ENCODE peak calls at places on chromosome 16, in ten cellular contexts. One of them, this sample, is unnamed.

GRCh38 chr16:3825103-3825502 is 55.4 kb downstream of the CREBBP start:
- DNase-seq in activated naive CD4-positive, alpha-beta T cell: no peak
- DNase-seq in activated CD8-positive, alpha-beta memory T cell treated with anti-CD3 and anti-CD28 coated beads for 48 hours: no peak
- DNase-seq in stomach: no peak
- DNase-seq in HCEC 1CT: peak
- DNase-seq in ELR: peak
- DNase-seq in occipital lobe: no peak
- DNase-seq in CD8-positive, alpha-beta T cell: no peak
- DNase-seq in neuronal stem cell: no peak
- DNase-seq in H1: no peak
- DNase-seq in this sample: no peak

GRCh38 chr16:10749680-10750035 is 6.0 kb downstream of the NUBP1 start:
- DNase-seq in activated naive CD4-positive, alpha-beta T cell: no peak
- DNase-seq in activated CD8-positive, alpha-beta memory T cell treated with anti-CD3 and anti-CD28 coated beads for 48 hours: no peak
- DNase-seq in stomach: no peak
- DNase-seq in HCEC 1CT: peak
- DNase-seq in ELR: peak
- DNase-seq in occipital lobe: no peak
- DNase-seq in CD8-positive, alpha-beta T cell: no peak
- DNase-seq in neuronal stem cell: no peak
- DNase-seq in H1: no peak
- DNase-seq in this sample: no peak

GRCh38 chr16:56451753-56452689 is 667 bp downstream of the OGFOD1 start:
- DNase-seq in activated naive CD4-positive, alpha-beta T cell: no peak
- DNase-seq in activated CD8-positive, alpha-beta memory T cell treated with anti-CD3 and anti-CD28 coated beads for 48 hours: no peak
- DNase-seq in stomach: no peak
- DNase-seq in HCEC 1CT: peak
- DNase-seq in ELR: peak
- DNase-seq in occipital lobe: no peak
- DNase-seq in CD8-positive, alpha-beta T cell: no peak
- DNase-seq in neuronal stem cell: no peak
- DNase-seq in H1: no peak
- DNase-seq in this sample: no peak

GRCh38 chr16:83187404-83187803 is 560.6 kb downstream of the CDH13 start:
- DNase-seq in activated naive CD4-positive, alpha-beta T cell: no peak
- DNase-seq in activated CD8-positive, alpha-beta memory T cell treated with anti-CD3 and anti-CD28 coated beads for 48 hours: no peak
- DNase-seq in stomach: no peak
- DNase-seq in HCEC 1CT: peak
- DNase-seq in ELR: peak
- DNase-seq in occipital lobe: no peak
- DNase-seq in CD8-positive, alpha-beta T cell: no peak
- DNase-seq in neuronal stem cell: no peak
- DNase-seq in H1: no peak
- DNase-seq in this sample: peak

GRCh38 chr16:64738321-64738960 is 383.4 kb downstream of the CDH11 start:
- DNase-seq in activated naive CD4-positive, alpha-beta T cell: no peak
- DNase-seq in activated CD8-positive, alpha-beta memory T cell treated with anti-CD3 and anti-CD28 coated beads for 48 hours: no peak
- DNase-seq in stomach: no peak
- DNase-seq in HCEC 1CT: peak
- DNase-seq in ELR: no peak
- DNase-seq in occipital lobe: no peak
- DNase-seq in CD8-positive, alpha-beta T cell: no peak
- DNase-seq in neuronal stem cell: no peak
- DNase-seq in H1: no peak
- DNase-seq in this sample: no peak

GRCh38 chr16:28038401-28038800 is 25.1 kb downstream of the GSG1L start:
- DNase-seq in activated naive CD4-positive, alpha-beta T cell: no peak
- DNase-seq in activated CD8-positive, alpha-beta memory T cell treated with anti-CD3 and anti-CD28 coated beads for 48 hours: no peak
- DNase-seq in stomach: no peak
- DNase-seq in HCEC 1CT: no peak
- DNase-seq in ELR: no peak
- DNase-seq in occipital lobe: no peak
- DNase-seq in CD8-positive, alpha-beta T cell: no peak
- DNase-seq in neuronal stem cell: no peak
- DNase-seq in H1: no peak
- DNase-seq in this sample: no peak

GRCh38 chr16:88561485-88562369 is 8.5 kb upstream of the ZC3H18 start:
- DNase-seq in activated naive CD4-positive, alpha-beta T cell: no peak
- DNase-seq in activated CD8-positive, alpha-beta memory T cell treated with anti-CD3 and anti-CD28 coated beads for 48 hours: no peak
- DNase-seq in stomach: peak
- DNase-seq in HCEC 1CT: peak
- DNase-seq in ELR: peak
- DNase-seq in occipital lobe: peak
- DNase-seq in CD8-positive, alpha-beta T cell: peak
- DNase-seq in neuronal stem cell: peak
- DNase-seq in H1: no peak
- DNase-seq in this sample: no peak

GRCh38 chr16:57277586-57277985 is 6.9 kb downstream of the PLLP start:
- DNase-seq in activated naive CD4-positive, alpha-beta T cell: no peak
- DNase-seq in activated CD8-positive, alpha-beta memory T cell treated with anti-CD3 and anti-CD28 coated beads for 48 hours: no peak
- DNase-seq in stomach: no peak
- DNase-seq in HCEC 1CT: peak
- DNase-seq in ELR: peak
- DNase-seq in occipital lobe: no peak
- DNase-seq in CD8-positive, alpha-beta T cell: peak
- DNase-seq in neuronal stem cell: no peak
- DNase-seq in H1: no peak
- DNase-seq in this sample: peak

GRCh38 chr16:85527767-85528297 is 85.3 kb upstream of the GSE1 start:
- DNase-seq in activated naive CD4-positive, alpha-beta T cell: no peak
- DNase-seq in activated CD8-positive, alpha-beta memory T cell treated with anti-CD3 and anti-CD28 coated beads for 48 hours: no peak
- DNase-seq in stomach: no peak
- DNase-seq in HCEC 1CT: no peak
- DNase-seq in ELR: no peak
- DNase-seq in occipital lobe: no peak
- DNase-seq in CD8-positive, alpha-beta T cell: no peak
- DNase-seq in neuronal stem cell: no peak
- DNase-seq in H1: no peak
- DNase-seq in this sample: no peak

GRCh38 chr16:11583889-11584565 is 2.7 kb downstream of the LITAF start:
- DNase-seq in activated naive CD4-positive, alpha-beta T cell: no peak
- DNase-seq in activated CD8-positive, alpha-beta memory T cell treated with anti-CD3 and anti-CD28 coated beads for 48 hours: no peak
- DNase-seq in stomach: peak
- DNase-seq in HCEC 1CT: no peak
- DNase-seq in ELR: no peak
- DNase-seq in occipital lobe: no peak
- DNase-seq in CD8-positive, alpha-beta T cell: no peak
- DNase-seq in neuronal stem cell: no peak
- DNase-seq in H1: no peak
- DNase-seq in this sample: no peak

GRCh38 chr16:10835281-10835931 is 16.8 kb upstream of the TVP23A start:
- DNase-seq in activated naive CD4-positive, alpha-beta T cell: no peak
- DNase-seq in activated CD8-positive, alpha-beta memory T cell treated with anti-CD3 and anti-CD28 coated beads for 48 hours: no peak
- DNase-seq in stomach: no peak
- DNase-seq in HCEC 1CT: no peak
- DNase-seq in ELR: no peak
- DNase-seq in occipital lobe: no peak
- DNase-seq in CD8-positive, alpha-beta T cell: no peak
- DNase-seq in neuronal stem cell: no peak
- DNase-seq in H1: no peak
- DNase-seq in this sample: no peak

GRCh38 chr16:19102187-19102872 is 11.4 kb upstream of the ITPRIPL2 start:
- DNase-seq in activated naive CD4-positive, alpha-beta T cell: no peak
- DNase-seq in activated CD8-positive, alpha-beta memory T cell treated with anti-CD3 and anti-CD28 coated beads for 48 hours: no peak
- DNase-seq in stomach: no peak
- DNase-seq in HCEC 1CT: no peak
- DNase-seq in ELR: peak
- DNase-seq in occipital lobe: no peak
- DNase-seq in CD8-positive, alpha-beta T cell: no peak
- DNase-seq in neuronal stem cell: no peak
- DNase-seq in H1: no peak
- DNase-seq in this sample: no peak

GRCh38 chr16:81586976-81587625 is 142.5 kb downstream of the CMIP start:
- DNase-seq in activated naive CD4-positive, alpha-beta T cell: no peak
- DNase-seq in activated CD8-positive, alpha-beta memory T cell treated with anti-CD3 and anti-CD28 coated beads for 48 hours: no peak
- DNase-seq in stomach: no peak
- DNase-seq in HCEC 1CT: no peak
- DNase-seq in ELR: peak
- DNase-seq in occipital lobe: no peak
- DNase-seq in CD8-positive, alpha-beta T cell: no peak
- DNase-seq in neuronal stem cell: no peak
- DNase-seq in H1: no peak
- DNase-seq in this sample: no peak

GRCh38 chr16:3997231-3997841 is 116.8 kb upstream of the CREBBP start:
- DNase-seq in activated naive CD4-positive, alpha-beta T cell: no peak
- DNase-seq in activated CD8-positive, alpha-beta memory T cell treated with anti-CD3 and anti-CD28 coated beads for 48 hours: no peak
- DNase-seq in stomach: no peak
- DNase-seq in HCEC 1CT: no peak
- DNase-seq in ELR: no peak
- DNase-seq in occipital lobe: no peak
- DNase-seq in CD8-positive, alpha-beta T cell: no peak
- DNase-seq in neuronal stem cell: no peak
- DNase-seq in H1: no peak
- DNase-seq in this sample: no peak

GRCh38 chr16:88478115-88478514 is 25.0 kb downstream of the ZFPM1 start:
- DNase-seq in activated naive CD4-positive, alpha-beta T cell: no peak
- DNase-seq in activated CD8-positive, alpha-beta memory T cell treated with anti-CD3 and anti-CD28 coated beads for 48 hours: no peak
- DNase-seq in stomach: no peak
- DNase-seq in HCEC 1CT: no peak
- DNase-seq in ELR: no peak
- DNase-seq in occipital lobe: no peak
- DNase-seq in CD8-positive, alpha-beta T cell: no peak
- DNase-seq in neuronal stem cell: no peak
- DNase-seq in H1: no peak
- DNase-seq in this sample: no peak